ENCODE peak calls at places on chromosomes 4 and X, in seven cellular contexts. X, H, R, K, F, N and S are unnamed samples.

GRCh38 chr4:84492737-84493091 is 6.4 kb downstream of the NKX6-1 start:
- DNase-seq in X (no peak), H (peak; percentile 58), R (no peak), K (no peak), F (no peak), N (no peak), S (no peak)

GRCh38 chrX:74536142-74537010 is 78.0 kb downstream of the RLIM start:
- DNase-seq in X (peak; percentile 74), H (peak; percentile 78), R (peak; percentile 96), K (no peak), F (peak; percentile 91), N (no peak), S (peak; percentile 54)

GRCh38 chr4:150348079-150348478 is 233.9 kb upstream of the MAB21L2 start:
- DNase-seq in X (peak; percentile 45), H (no peak), R (no peak), K (no peak), F (peak; percentile 72), N (no peak), S (no peak)

GRCh38 chr4:4362991-4363697 is 23.8 kb upstream of the NSG1 start:
- DNase-seq in X (no peak), H (no peak), R (no peak), K (no peak), F (no peak), N (no peak), S (no peak)

GRCh38 chr4:107519057-107519456 is 201.0 kb downstream of the PAPSS1 start:
- DNase-seq in X (peak; percentile 44), H (no peak), R (no peak), K (peak; percentile 1), F (peak; percentile 83), N (no peak), S (peak; percentile 14)

GRCh38 chrX:14073561-14073960 is 43.9 kb upstream of the GEMIN8 start:
- DNase-seq in X (no peak), H (no peak), R (no peak), K (no peak), F (no peak), N (no peak), S (no peak)

GRCh38 chrX:67624324-67624723 is 80.5 kb downstream of the AR start:
- DNase-seq in X (no peak), H (no peak), R (no peak), K (no peak), F (no peak), N (no peak), S (no peak)

GRCh38 chrX:106300656-106301055 is 132.6 kb downstream of the PWWP3B start:
- DNase-seq in X (no peak), H (no peak), R (no peak), K (no peak), F (no peak), N (no peak), S (no peak)

GRCh38 chrX:37640142-37640541 is 45.4 kb upstream of the XK start:
- DNase-seq in X (no peak), H (no peak), R (no peak), K (no peak), F (no peak), N (no peak), S (no peak)

GRCh38 chr4:56106180-56106579 is 157.4 kb downstream of the CEP135 start:
- DNase-seq in X (no peak), H (no peak), R (no peak), K (no peak), F (no peak), N (no peak), S (no peak)

GRCh38 chr4:3340703-3341088 is 47.9 kb downstream of the RGS12 start:
- DNase-seq in X (no peak), H (peak; percentile 83), R (no peak), K (no peak), F (no peak), N (no peak), S (no peak)

GRCh38 chr4:38805530-38806145 is 1.0 kb upstream of the TLR1 start:
- DNase-seq in X (peak; percentile 27), H (no peak), R (no peak), K (peak; percentile 85), F (no peak), N (no peak), S (peak; percentile 93)

GRCh38 chr4:141885112-141885511 is 248.7 kb downstream of the IL15 start:
- DNase-seq in X (no peak), H (no peak), R (no peak), K (no peak), F (no peak), N (no peak), S (no peak)

GRCh38 chr4:83605216-83605615 is 69.3 kb downstream of the GPAT3 start:
- DNase-seq in X (no peak), H (no peak), R (no peak), K (no peak), F (no peak), N (no peak), S (no peak)

GRCh38 chrX:66015152-66015827 is 24.6 kb downstream of the VSIG4 start:
- DNase-seq in X (no peak), H (no peak), R (no peak), K (peak; percentile 80), F (no peak), N (no peak), S (peak; percentile 79)

GRCh38 chr4:177214935-177215334 is 94.7 kb upstream of the NEIL3 start:
- DNase-seq in X (no peak), H (no peak), R (no peak), K (no peak), F (no peak), N (no peak), S (no peak)

GRCh38 chr4:89509708-89510269 is 202.2 kb upstream of the GPRIN3 start:
- DNase-seq in X (peak; percentile 68), H (no peak), R (no peak), K (no peak), F (no peak), N (peak; percentile 80), S (peak; percentile 78)

GRCh38 chrX:106874075-106874474 is 29.1 kb downstream of the RIPPLY1 start:
- DNase-seq in X (peak; percentile 28), H (no peak), R (no peak), K (peak; percentile 43), F (peak; percentile 47), N (no peak), S (peak; percentile 3)

GRCh38 chr4:97457253-97457652 is 686.0 kb downstream of the STPG2 start:
- DNase-seq in X (no peak), H (no peak), R (no peak), K (no peak), F (no peak), N (no peak), S (no peak)

GRCh38 chr4:40059362-40059761 is 2.7 kb downstream of the N4BP2 start:
- DNase-seq in X (no peak), H (peak; percentile 31), R (no peak), K (no peak), F (no peak), N (no peak), S (no peak)
- H3K4me3 ChIP-seq in X (no peak overlapping the region), H (no peak overlapping the region), R (no peak overlapping the region), K (no peak overlapping the region), F (no peak overlapping the region), N (no peak overlapping the region), S (no peak overlapping the region)

DNA sequence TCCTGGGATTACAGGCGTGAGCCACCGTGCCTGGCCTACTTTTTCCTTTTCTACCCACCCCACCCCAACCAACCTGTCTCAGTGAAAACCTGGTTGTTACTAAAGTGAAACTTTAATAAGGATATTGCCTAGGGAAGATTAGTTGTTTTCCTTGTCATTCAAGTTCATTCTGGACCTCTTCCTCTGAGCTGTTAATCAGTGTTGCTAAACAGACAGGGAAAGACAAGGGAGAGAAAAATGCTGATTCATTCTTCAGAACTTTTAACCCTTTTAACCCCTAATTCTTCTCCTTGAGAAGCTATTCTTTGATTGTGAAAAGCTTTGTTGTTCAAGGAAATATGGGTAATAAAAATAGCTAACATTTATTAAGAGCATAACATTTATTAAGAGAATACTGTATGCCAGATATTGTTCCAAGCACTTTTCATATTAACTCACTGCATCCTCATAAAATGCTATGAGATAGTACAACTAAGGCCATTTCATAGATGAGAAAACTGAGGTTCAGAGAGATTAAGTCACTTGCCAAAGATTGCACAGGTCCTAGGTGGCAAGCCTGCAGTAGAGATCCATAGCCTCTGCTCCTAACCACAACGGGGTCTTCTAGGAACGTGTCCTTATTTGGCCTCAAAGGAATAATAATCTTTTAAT is 34.8 kb downstream of the OSTC start:
- DNase-seq in X (peak; percentile 17), H (no peak), R (no peak), K (no peak), F (no peak), N (no peak), S (no peak)
- TF ChIP-seq CTCF in X (no peak), H (no peak), R (no peak), K (no peak), F (no peak), N (no peak), S (no peak)

GRCh38 chr4:73839071-73839470 is 2.6 kb downstream of the CXCL6 start:
- DNase-seq in X (no peak), H (no peak), R (no peak), K (no peak), F (no peak), N (no peak), S (no peak)

GRCh38 chr4:73841243-73841925 is 4.9 kb downstream of the CXCL6 start:
- DNase-seq in X (no peak), H (no peak), R (no peak), K (no peak), F (no peak), N (no peak), S (no peak)

GRCh38 chr4:73839715-73840114 is 3.2 kb downstream of the CXCL6 start:
- DNase-seq in X (no peak), H (no peak), R (no peak), K (no peak), F (no peak), N (no peak), S (no peak)

GRCh38 chr4:73832651-73833237 is 3.7 kb upstream of the CXCL6 start:
- DNase-seq in X (peak; percentile 30), H (no peak), R (no peak), K (no peak), F (no peak), N (no peak), S (no peak)

GRCh38 chr4:73836373-73837269 is at the start of gene CXCL6:
- DNase-seq in X (peak; percentile 17), H (peak; percentile 74), R (peak; percentile 71), K (no peak), F (no peak), N (no peak), S (no peak)
- H3K4me3 ChIP-seq in X (peak within 1 kb of the TSS; percentile 43), H (peak within 1 kb of the TSS; percentile 13), R (peak within 1 kb of the TSS; percentile 44), K (no peak within 1 kb of the TSS), F (peak within 1 kb of the TSS; percentile 23), N (peak within 1 kb of the TSS; percentile 41), S (no peak within 1 kb of the TSS)

DNA sequence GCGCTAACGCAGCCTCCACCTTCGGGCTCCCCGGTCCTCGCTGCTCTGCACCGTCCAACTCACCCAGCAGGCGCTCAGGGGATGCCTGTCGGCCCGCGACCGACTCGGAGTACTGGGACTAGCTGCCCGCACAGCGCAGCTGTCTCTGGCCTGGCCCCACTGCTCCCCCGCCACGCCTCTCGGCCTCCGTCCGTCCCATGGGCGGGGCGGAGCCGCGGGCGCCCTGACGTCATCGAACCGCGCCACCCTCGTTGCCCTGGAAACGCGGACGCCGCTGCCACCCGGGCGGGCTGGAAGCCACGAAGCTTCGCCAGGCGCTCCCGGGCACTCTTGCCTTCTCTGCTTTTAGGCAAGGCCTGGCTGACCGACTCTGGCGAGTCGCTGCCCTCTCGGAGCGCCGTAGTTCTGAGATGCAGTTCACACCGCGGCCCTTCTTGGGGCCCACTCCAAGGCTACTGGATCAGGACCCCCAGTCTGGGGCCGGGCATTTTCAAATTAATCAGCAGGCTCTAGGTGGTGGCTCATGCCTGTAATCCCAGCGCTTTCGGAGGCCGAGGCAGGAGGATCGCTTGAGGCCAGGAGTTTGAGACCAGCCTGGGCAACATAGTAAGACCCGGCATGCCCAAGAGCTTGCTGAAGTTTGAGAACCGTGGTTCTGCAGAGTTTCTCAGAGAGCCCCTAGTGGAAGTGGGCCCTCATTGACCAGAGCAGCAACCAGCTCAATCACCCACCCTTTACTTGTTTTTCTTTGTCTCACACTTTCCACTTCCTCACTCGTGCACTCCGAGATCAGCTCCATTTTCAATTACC is 12.0 kb downstream of the ACOX3 start:
- DNase-seq in X (peak; percentile 88), H (peak; percentile 99), R (peak; percentile 94), K (peak; percentile 88), F (peak; percentile 86), N (peak; percentile 28), S (peak; percentile 90)
- TF ChIP-seq CTCF in X (peak; percentile 56), H (no peak), R (peak; percentile 12), K (peak; percentile 70), F (peak; percentile 49), N (peak; percentile 56), S (peak; percentile 51)